ENCODE peak calls at places on chromosomes 3 and 15, in four cellular contexts. One of them, this sample, is unnamed.
A peak's percentile ranks its signal among the peaks of the same experiment; 100 is the strongest.

GRCh38 chr15:71410347-71410746 is 295.1 kb downstream of the THSD4 start:
- DNase-seq in stimulated activated CD8-positive, alpha-beta memory T cell treated with anti-CD3 and anti-CD28 coated beads, Interleukin-4, amount 100 ng/mL, for 24 hours: no peak
- DNase-seq in K562: no peak
- DNase-seq in stimulated activated CD4-positive, alpha-beta T cell treated with anti-CD3 and anti-CD28 coated beads, TNF-alpha, amount 100 ng/mL, for 4 hours: no peak
- DNase-seq in this sample: no peak

GRCh38 chr3:115402651-115403050 is 220.7 kb upstream of the GAP43 start:
- DNase-seq in stimulated activated CD4-positive, alpha-beta T cell treated with anti-CD3 and anti-CD28 coated beads, TNF-alpha, amount 100 ng/mL, for 4 hours: no peak
- DNase-seq in K562: no peak
- DNase-seq in stimulated activated CD8-positive, alpha-beta memory T cell treated with anti-CD3 and anti-CD28 coated beads, Interleukin-4, amount 100 ng/mL, for 24 hours: no peak
- DNase-seq in this sample: no peak

GRCh38 chr3:18725668-18726407 is 300.7 kb upstream of the SATB1 start:
- DNase-seq in K562: no peak
- DNase-seq in stimulated activated CD8-positive, alpha-beta memory T cell treated with anti-CD3 and anti-CD28 coated beads, Interleukin-4, amount 100 ng/mL, for 24 hours: no peak
- DNase-seq in stimulated activated CD4-positive, alpha-beta T cell treated with anti-CD3 and anti-CD28 coated beads, TNF-alpha, amount 100 ng/mL, for 4 hours: no peak
- DNase-seq in this sample: no peak

GRCh38 chr3:187807086-187807862 is 62.0 kb upstream of the BCL6 start:
- DNase-seq in K562: no peak
- DNase-seq in stimulated activated CD8-positive, alpha-beta memory T cell treated with anti-CD3 and anti-CD28 coated beads, Interleukin-4, amount 100 ng/mL, for 24 hours: peak; percentile 24
- DNase-seq in stimulated activated CD4-positive, alpha-beta T cell treated with anti-CD3 and anti-CD28 coated beads, TNF-alpha, amount 100 ng/mL, for 4 hours: no peak
- DNase-seq in this sample: peak; percentile 69

GRCh38 chr3:117814975-117815374 is 1105.4 kb downstream of the TUSC7 start:
- DNase-seq in K562: no peak
- DNase-seq in stimulated activated CD8-positive, alpha-beta memory T cell treated with anti-CD3 and anti-CD28 coated beads, Interleukin-4, amount 100 ng/mL, for 24 hours: no peak
- DNase-seq in stimulated activated CD4-positive, alpha-beta T cell treated with anti-CD3 and anti-CD28 coated beads, TNF-alpha, amount 100 ng/mL, for 4 hours: no peak
- DNase-seq in this sample: no peak

GRCh38 chr3:11120091-11120845 is 34.0 kb upstream of the HRH1 start:
- DNase-seq in stimulated activated CD8-positive, alpha-beta memory T cell treated with anti-CD3 and anti-CD28 coated beads, Interleukin-4, amount 100 ng/mL, for 24 hours: no peak
- DNase-seq in K562: no peak
- DNase-seq in stimulated activated CD4-positive, alpha-beta T cell treated with anti-CD3 and anti-CD28 coated beads, TNF-alpha, amount 100 ng/mL, for 4 hours: no peak
- DNase-seq in this sample: peak; percentile 41

GRCh38 chr3:123385981-123386380 is 62.9 kb downstream of the ADCY5 start:
- DNase-seq in stimulated activated CD4-positive, alpha-beta T cell treated with anti-CD3 and anti-CD28 coated beads, TNF-alpha, amount 100 ng/mL, for 4 hours: no peak
- DNase-seq in stimulated activated CD8-positive, alpha-beta memory T cell treated with anti-CD3 and anti-CD28 coated beads, Interleukin-4, amount 100 ng/mL, for 24 hours: no peak
- DNase-seq in K562: no peak
- DNase-seq in this sample: no peak

GRCh38 chr15:61049003-61049402 is 180.1 kb downstream of the RORA start:
- DNase-seq in K562: no peak
- DNase-seq in stimulated activated CD8-positive, alpha-beta memory T cell treated with anti-CD3 and anti-CD28 coated beads, Interleukin-4, amount 100 ng/mL, for 24 hours: no peak
- DNase-seq in stimulated activated CD4-positive, alpha-beta T cell treated with anti-CD3 and anti-CD28 coated beads, TNF-alpha, amount 100 ng/mL, for 4 hours: no peak
- DNase-seq in this sample: no peak

GRCh38 chr15:32718822-32719716 is 1.3 kb downstream of the GREM1 start:
- DNase-seq in K562: no peak
- DNase-seq in stimulated activated CD8-positive, alpha-beta memory T cell treated with anti-CD3 and anti-CD28 coated beads, Interleukin-4, amount 100 ng/mL, for 24 hours: no peak
- DNase-seq in stimulated activated CD4-positive, alpha-beta T cell treated with anti-CD3 and anti-CD28 coated beads, TNF-alpha, amount 100 ng/mL, for 4 hours: no peak
- DNase-seq in this sample: no peak

GRCh38 chr3:124395584-124396340 is 334.5 kb upstream of the UMPS start:
- DNase-seq in stimulated activated CD4-positive, alpha-beta T cell treated with anti-CD3 and anti-CD28 coated beads, TNF-alpha, amount 100 ng/mL, for 4 hours: no peak
- DNase-seq in K562: no peak
- DNase-seq in stimulated activated CD8-positive, alpha-beta memory T cell treated with anti-CD3 and anti-CD28 coated beads, Interleukin-4, amount 100 ng/mL, for 24 hours: no peak
- DNase-seq in this sample: no peak

GRCh38 chr15:76439542-76439941 is 103.0 kb downstream of the ISL2 start:
- DNase-seq in stimulated activated CD4-positive, alpha-beta T cell treated with anti-CD3 and anti-CD28 coated beads, TNF-alpha, amount 100 ng/mL, for 4 hours: no peak
- DNase-seq in stimulated activated CD8-positive, alpha-beta memory T cell treated with anti-CD3 and anti-CD28 coated beads, Interleukin-4, amount 100 ng/mL, for 24 hours: no peak
- DNase-seq in K562: no peak
- DNase-seq in this sample: no peak

GRCh38 chr3:42118762-42119361 is 27.7 kb downstream of the TRAK1 start:
- DNase-seq in K562: peak; percentile 60
- DNase-seq in stimulated activated CD4-positive, alpha-beta T cell treated with anti-CD3 and anti-CD28 coated beads, TNF-alpha, amount 100 ng/mL, for 4 hours: no peak
- DNase-seq in stimulated activated CD8-positive, alpha-beta memory T cell treated with anti-CD3 and anti-CD28 coated beads, Interleukin-4, amount 100 ng/mL, for 24 hours: no peak
- DNase-seq in this sample: no peak

GRCh38 chr15:48650931-48651330 is 5.4 kb upstream of the FBN1 start:
- DNase-seq in stimulated activated CD4-positive, alpha-beta T cell treated with anti-CD3 and anti-CD28 coated beads, TNF-alpha, amount 100 ng/mL, for 4 hours: no peak
- DNase-seq in K562: no peak
- DNase-seq in stimulated activated CD8-positive, alpha-beta memory T cell treated with anti-CD3 and anti-CD28 coated beads, Interleukin-4, amount 100 ng/mL, for 24 hours: no peak
- DNase-seq in this sample: no peak

GRCh38 chr3:48599077-48599501 is 4.0 kb upstream of the COL7A1 start:
- DNase-seq in K562: no peak
- DNase-seq in stimulated activated CD8-positive, alpha-beta memory T cell treated with anti-CD3 and anti-CD28 coated beads, Interleukin-4, amount 100 ng/mL, for 24 hours: no peak
- DNase-seq in stimulated activated CD4-positive, alpha-beta T cell treated with anti-CD3 and anti-CD28 coated beads, TNF-alpha, amount 100 ng/mL, for 4 hours: no peak
- DNase-seq in this sample: no peak

GRCh38 chr15:48962662-48963523 is 826 bp downstream of the SHC4 start:
- DNase-seq in stimulated activated CD4-positive, alpha-beta T cell treated with anti-CD3 and anti-CD28 coated beads, TNF-alpha, amount 100 ng/mL, for 4 hours: no peak
- DNase-seq in K562: no peak
- DNase-seq in stimulated activated CD8-positive, alpha-beta memory T cell treated with anti-CD3 and anti-CD28 coated beads, Interleukin-4, amount 100 ng/mL, for 24 hours: no peak
- DNase-seq in this sample: no peak

GRCh38 chr15:68220967-68221366 is 8.6 kb downstream of the CLN6 start:
- DNase-seq in stimulated activated CD4-positive, alpha-beta T cell treated with anti-CD3 and anti-CD28 coated beads, TNF-alpha, amount 100 ng/mL, for 4 hours: no peak
- DNase-seq in stimulated activated CD8-positive, alpha-beta memory T cell treated with anti-CD3 and anti-CD28 coated beads, Interleukin-4, amount 100 ng/mL, for 24 hours: no peak
- DNase-seq in K562: no peak
- DNase-seq in this sample: no peak

GRCh38 chr15:50909044-50909342 is 510 bp downstream of the AP4E1 start:
- DNase-seq in stimulated activated CD4-positive, alpha-beta T cell treated with anti-CD3 and anti-CD28 coated beads, TNF-alpha, amount 100 ng/mL, for 4 hours: no peak
- DNase-seq in stimulated activated CD8-positive, alpha-beta memory T cell treated with anti-CD3 and anti-CD28 coated beads, Interleukin-4, amount 100 ng/mL, for 24 hours: no peak
- DNase-seq in K562: no peak
- DNase-seq in this sample: no peak

GRCh38 chr15:24734391-24734790 is 58.8 kb downstream of the NPAP1 start:
- DNase-seq in stimulated activated CD4-positive, alpha-beta T cell treated with anti-CD3 and anti-CD28 coated beads, TNF-alpha, amount 100 ng/mL, for 4 hours: no peak
- DNase-seq in stimulated activated CD8-positive, alpha-beta memory T cell treated with anti-CD3 and anti-CD28 coated beads, Interleukin-4, amount 100 ng/mL, for 24 hours: no peak
- DNase-seq in K562: no peak
- DNase-seq in this sample: no peak

GRCh38 chr3:117666827-117667226 is 957.2 kb downstream of the TUSC7 start:
- DNase-seq in K562: no peak
- DNase-seq in stimulated activated CD4-positive, alpha-beta T cell treated with anti-CD3 and anti-CD28 coated beads, TNF-alpha, amount 100 ng/mL, for 4 hours: no peak
- DNase-seq in stimulated activated CD8-positive, alpha-beta memory T cell treated with anti-CD3 and anti-CD28 coated beads, Interleukin-4, amount 100 ng/mL, for 24 hours: no peak
- DNase-seq in this sample: no peak

GRCh38 chr3:65948833-65949573 is 89.7 kb downstream of the MAGI1 start:
- DNase-seq in stimulated activated CD4-positive, alpha-beta T cell treated with anti-CD3 and anti-CD28 coated beads, TNF-alpha, amount 100 ng/mL, for 4 hours: no peak
- DNase-seq in K562: no peak
- DNase-seq in stimulated activated CD8-positive, alpha-beta memory T cell treated with anti-CD3 and anti-CD28 coated beads, Interleukin-4, amount 100 ng/mL, for 24 hours: no peak
- DNase-seq in this sample: no peak

GRCh38 chr15:78301326-78301725 is 1.9 kb upstream of the SKIC8 start:
- DNase-seq in stimulated activated CD8-positive, alpha-beta memory T cell treated with anti-CD3 and anti-CD28 coated beads, Interleukin-4, amount 100 ng/mL, for 24 hours: no peak
- DNase-seq in K562: no peak
- DNase-seq in stimulated activated CD4-positive, alpha-beta T cell treated with anti-CD3 and anti-CD28 coated beads, TNF-alpha, amount 100 ng/mL, for 4 hours: no peak
- DNase-seq in this sample: no peak

GRCh38 chr3:165532851-165533250 is 304.4 kb downstream of the BCHE start:
- DNase-seq in stimulated activated CD8-positive, alpha-beta memory T cell treated with anti-CD3 and anti-CD28 coated beads, Interleukin-4, amount 100 ng/mL, for 24 hours: no peak
- DNase-seq in K562: no peak
- DNase-seq in stimulated activated CD4-positive, alpha-beta T cell treated with anti-CD3 and anti-CD28 coated beads, TNF-alpha, amount 100 ng/mL, for 4 hours: no peak
- DNase-seq in this sample: no peak

GRCh38 chr3:38001456-38002081 is 11.0 kb downstream of the VILL start:
- DNase-seq in stimulated activated CD8-positive, alpha-beta memory T cell treated with anti-CD3 and anti-CD28 coated beads, Interleukin-4, amount 100 ng/mL, for 24 hours: no peak
- DNase-seq in stimulated activated CD4-positive, alpha-beta T cell treated with anti-CD3 and anti-CD28 coated beads, TNF-alpha, amount 100 ng/mL, for 4 hours: no peak
- DNase-seq in K562: no peak
- DNase-seq in this sample: no peak

GRCh38 chr15:66906660-66907059 is 158.7 kb upstream of the SMAD3 start:
- DNase-seq in K562: no peak
- DNase-seq in stimulated activated CD4-positive, alpha-beta T cell treated with anti-CD3 and anti-CD28 coated beads, TNF-alpha, amount 100 ng/mL, for 4 hours: no peak
- DNase-seq in stimulated activated CD8-positive, alpha-beta memory T cell treated with anti-CD3 and anti-CD28 coated beads, Interleukin-4, amount 100 ng/mL, for 24 hours: no peak
- DNase-seq in this sample: no peak

GRCh38 chr3:13262493-13263211 is 157.5 kb downstream of the NUP210 start:
- DNase-seq in stimulated activated CD4-positive, alpha-beta T cell treated with anti-CD3 and anti-CD28 coated beads, TNF-alpha, amount 100 ng/mL, for 4 hours: no peak
- DNase-seq in K562: peak; percentile 47
- DNase-seq in stimulated activated CD8-positive, alpha-beta memory T cell treated with anti-CD3 and anti-CD28 coated beads, Interleukin-4, amount 100 ng/mL, for 24 hours: no peak
- DNase-seq in this sample: no peak

GRCh38 chr3:16311960-16312451 is 47.0 kb downstream of the OXNAD1 start:
- DNase-seq in stimulated activated CD8-positive, alpha-beta memory T cell treated with anti-CD3 and anti-CD28 coated beads, Interleukin-4, amount 100 ng/mL, for 24 hours: no peak
- DNase-seq in stimulated activated CD4-positive, alpha-beta T cell treated with anti-CD3 and anti-CD28 coated beads, TNF-alpha, amount 100 ng/mL, for 4 hours: no peak
- DNase-seq in K562: no peak
- DNase-seq in this sample: no peak

GRCh38 chr15:42549052-42549491 is 434 bp downstream of the HAUS2 start:
- DNase-seq in K562: peak; percentile 65
- DNase-seq in stimulated activated CD8-positive, alpha-beta memory T cell treated with anti-CD3 and anti-CD28 coated beads, Interleukin-4, amount 100 ng/mL, for 24 hours: peak; percentile 0
- DNase-seq in stimulated activated CD4-positive, alpha-beta T cell treated with anti-CD3 and anti-CD28 coated beads, TNF-alpha, amount 100 ng/mL, for 4 hours: no peak
- DNase-seq in this sample: no peak

This sample was measured in stimulated activated effector memory CD8-positive, alpha-beta T cell treated with anti-CD3 and anti-CD28 coated beads, Interleukin-12 subunit alpha, Interleukin-12 subunit beta, amount 100 ng/mL, for 72 hours.